ENCODE peak calls at places on chromosomes 12 and 14, in nine cellular contexts. O, N, D, I, A, U, P, C and M are unnamed samples.
A peak's percentile ranks its signal among the peaks of the same experiment; 100 is the strongest.

GRCh38 chr12:12266389-12266872 is 413 bp downstream of the LRP6 start:
- DNase-seq in N (no peak), A (peak; percentile 41), P (peak; percentile 23), D (no peak), I (no peak), O (no peak), C (no peak), U (peak; percentile 23), M (peak; percentile 26)

GRCh38 chr12:54413284-54414190 is 5.5 kb downstream of the ITGA5 start:
- DNase-seq in I (no peak), O (no peak), U (no peak), P (peak; percentile 55), A (peak; percentile 54), C (no peak), N (peak; percentile 89), D (peak; percentile 26), M (no peak)

GRCh38 chr12:53500119-53500775 is 836 bp upstream of the TARBP2 start:
- DNase-seq in U (peak; percentile 92), P (peak; percentile 66), O (peak; percentile 50), C (peak; percentile 93), N (no peak), D (peak; percentile 51), A (peak; percentile 62), I (no peak), M (no peak)

GRCh38 chr12:54428050-54429013 is 9.3 kb upstream of the ITGA5 start:
- DNase-seq in N (no peak), A (no peak), C (no peak), O (peak; percentile 77), D (peak; percentile 78), P (peak; percentile 28), I (no peak), U (peak; percentile 85), M (no peak)

GRCh38 chr14:73058923-73059311 is 583 bp downstream of the RBM25 start:
- DNase-seq in P (no peak), U (peak; percentile 29), A (no peak), N (peak; percentile 34), I (peak; percentile 41), C (peak; percentile 60), O (peak; percentile 40), D (peak; percentile 18), M (peak; percentile 26)

GRCh38 chr12:71782007-71782406 is 27.3 kb downstream of the RAB21 start:
- DNase-seq in O (no peak), C (no peak), N (no peak), P (no peak), U (no peak), D (no peak), I (no peak), A (no peak), M (no peak)

GRCh38 chr14:34733245-34733644 is 18.9 kb upstream of the CFL2 start:
- DNase-seq in N (no peak), O (peak; percentile 65), A (no peak), P (no peak), U (peak; percentile 15), D (peak; percentile 71), C (peak; percentile 31), I (peak; percentile 12), M (no peak)

GRCh38 chr12:121568971-121569808 is 11.6 kb downstream of the KDM2B start:
- DNase-seq in I (no peak), D (no peak), C (no peak), O (no peak), N (no peak), P (peak; percentile 21), A (no peak), U (peak; percentile 49), M (no peak)

GRCh38 chr14:103859416-103860202 is 12.2 kb upstream of the PPP1R13B start:
- DNase-seq in U (no peak), O (no peak), N (no peak), I (no peak), A (peak; percentile 15), C (no peak), P (no peak), D (no peak), M (no peak)

GRCh38 chr14:56862843-56863242 is 52.6 kb upstream of the OTX2 start:
- DNase-seq in O (no peak), C (no peak), U (no peak), N (no peak), D (no peak), P (no peak), I (no peak), A (no peak), M (no peak)

GRCh38 chr12:104653730-104654328 is 197.1 kb downstream of the CHST11 start:
- DNase-seq in O (no peak), I (no peak), N (peak; percentile 40), C (no peak), U (no peak), A (no peak), P (no peak), D (no peak), M (no peak)

GRCh38 chr14:35412281-35413057 is 7.9 kb upstream of the NFKBIA start:
- DNase-seq in O (no peak), D (no peak), C (no peak), U (peak; percentile 47), P (no peak), A (no peak), N (no peak), I (no peak), M (no peak)

GRCh38 chr12:78441737-78442453 is 422.7 kb upstream of the SYT1 start:
- DNase-seq in N (no peak), U (peak; percentile 14), A (no peak), O (no peak), I (no peak), P (no peak), D (peak; percentile 20), C (no peak), M (no peak)

GRCh38 chr12:120117961-120118709 is 1.6 kb upstream of the RAB35 start:
- DNase-seq in N (no peak), O (peak; percentile 66), C (peak; percentile 41), D (no peak), P (no peak), U (peak; percentile 22), A (no peak), I (peak; percentile 48), M (no peak)

GRCh38 chr12:70365648-70366518 is at the start of gene KCNMB4:
- DNase-seq in P (peak; percentile 59), U (peak; percentile 18), D (peak; percentile 18), I (peak; percentile 90), A (peak; percentile 62), N (peak; percentile 61), C (peak; percentile 77), O (peak; percentile 43), M (peak; percentile 79)

GRCh38 chr12:108653082-108653516 is 19.4 kb upstream of the SELPLG start:
- DNase-seq in P (no peak), A (no peak), U (no peak), I (no peak), C (peak; percentile 32), N (no peak), O (no peak), D (no peak), M (no peak)

GRCh38 chr12:27549801-27550652 is 26.0 kb downstream of the PPFIBP1 start:
- DNase-seq in O (peak; percentile 93), A (peak; percentile 78), C (peak; percentile 96), N (no peak), I (peak; percentile 82), D (peak; percentile 99), P (peak; percentile 74), U (peak; percentile 99), M (peak; percentile 58)

GRCh38 chr14:104104006-104104901 is 18.8 kb downstream of the ASPG start:
- DNase-seq in D (no peak), O (no peak), U (no peak), A (peak; percentile 38), C (no peak), N (no peak), P (peak; percentile 7), I (no peak), M (peak; percentile 18)

GRCh38 chr14:84421611-84422010 is 1108.3 kb upstream of the FLRT2 start:
- DNase-seq in D (no peak), I (no peak), O (peak; percentile 6), U (no peak), C (peak; percentile 55), P (no peak), A (no peak), N (no peak), M (no peak)

GRCh38 chr14:43359317-43359716 is 1147.8 kb downstream of the FSCB start:
- DNase-seq in U (no peak), A (no peak), C (no peak), N (no peak), P (no peak), I (no peak), O (no peak), D (no peak), M (no peak)

GRCh38 chr14:77026166-77026929 is 2.2 kb downstream of the IRF2BPL start:
- DNase-seq in P (no peak), C (peak; percentile 61), I (peak; percentile 73), A (no peak), U (peak; percentile 50), N (no peak), O (peak; percentile 59), D (peak; percentile 39), M (peak; percentile 54)
- H3K4me1 ChIP-seq in P (peaks cover 55% of the 10 kb centered on the region), C (peaks cover 43% of the 10 kb centered on the region), I (peaks cover 59% of the 10 kb centered on the region), A (peaks cover 25% of the 10 kb centered on the region), U (peaks cover 17% of the 10 kb centered on the region), N (peaks cover 67% of the 10 kb centered on the region), O (peaks cover 45% of the 10 kb centered on the region), D (peaks cover 35% of the 10 kb centered on the region), M (peaks cover 20% of the 10 kb centered on the region)

GRCh38 chr12:50271724-50272247 is 11.5 kb downstream of the LIMA1 start:
- DNase-seq in D (peak; percentile 51), I (no peak), U (peak; percentile 61), A (no peak), C (peak; percentile 64), O (no peak), N (no peak), P (no peak), M (no peak)

GRCh38 chr12:50276912-50277671 is 6.2 kb downstream of the LIMA1 start:
- DNase-seq in I (no peak), P (no peak), A (no peak), O (peak; percentile 22), N (no peak), D (no peak), U (no peak), C (no peak), M (no peak)

GRCh38 chr12:50276068-50276467 is 7.3 kb downstream of the LIMA1 start:
- DNase-seq in N (no peak), U (no peak), D (no peak), O (no peak), P (no peak), C (no peak), I (no peak), A (no peak), M (no peak)

GRCh38 chr12:50275545-50275944 is 7.8 kb downstream of the LIMA1 start:
- DNase-seq in U (no peak), A (peak; percentile 94), O (peak; percentile 13), I (no peak), N (peak; percentile 34), C (no peak), P (peak; percentile 86), D (no peak), M (no peak)
- H3K4me1 ChIP-seq in U (no peaks in the 10 kb centered on the region), A (peaks cover 11% of the 10 kb centered on the region), O (peaks cover 4% of the 10 kb centered on the region), I (peaks cover 50% of the 10 kb centered on the region), N (no peaks in the 10 kb centered on the region), C (peaks cover 31% of the 10 kb centered on the region), P (no peaks in the 10 kb centered on the region), D (no peaks in the 10 kb centered on the region), M (no peaks in the 10 kb centered on the region)

GRCh38 chr12:6945613-6946012 is 1.8 kb downstream of the C12orf57 start:
- DNase-seq in N (no peak), I (no peak), P (no peak), D (no peak), U (no peak), O (no peak), A (no peak), C (no peak), M (no peak)
- H3K4me1 ChIP-seq in N (peaks cover 81% of the 10 kb centered on the region), I (peaks cover 20% of the 10 kb centered on the region), P (peaks cover 23% of the 10 kb centered on the region), D (peaks cover 26% of the 10 kb centered on the region), U (peaks cover 15% of the 10 kb centered on the region), O (peaks cover 29% of the 10 kb centered on the region), A (peaks cover 14% of the 10 kb centered on the region), C (peaks cover 21% of the 10 kb centered on the region), M (peaks cover 9% of the 10 kb centered on the region)

GRCh38 chr12:57830393-57830792 is 11.9 kb upstream of the AVIL start:
- DNase-seq in C (no peak), U (no peak), N (no peak), A (no peak), D (no peak), O (no peak), I (no peak), P (no peak), M (no peak)
- H3K4me1 ChIP-seq in C (peaks cover 54% of the 10 kb centered on the region), U (peaks cover 30% of the 10 kb centered on the region), N (peaks cover 47% of the 10 kb centered on the region), A (peaks cover 34% of the 10 kb centered on the region), D (peaks cover 15% of the 10 kb centered on the region), O (peaks cover 6% of the 10 kb centered on the region), I (no peaks in the 10 kb centered on the region), P (peaks cover 45% of the 10 kb centered on the region), M (peaks cover 8% of the 10 kb centered on the region)